ENCODE peak calls at places on chromosomes 6 and 20, in four cellular contexts. B is lung, W is A549, F is kidney. U is an unnamed sample.

GRCh38 chr6:143536866-143537691 is 25.6 kb upstream of the FUCA2 start:
- DNase-seq in B (peak), W (peak), F (peak), U (no peak)

GRCh38 chr6:87702589-87702945 is 534 bp upstream of the AKIRIN2 start:
- DNase-seq in B (no peak), W (no peak), F (no peak), U (no peak)

GRCh38 chr6:89970609-89971337 is 76.5 kb downstream of the GJA10 start:
- DNase-seq in B (no peak), W (peak), F (peak), U (no peak)

GRCh38 chr6:137904822-137905617 is 38.0 kb downstream of the TNFAIP3 start:
- DNase-seq in B (no peak), W (no peak), F (peak), U (no peak)

GRCh38 chr6:106974999-106975698 is 620 bp upstream of the CD24 start:
- DNase-seq in B (peak), W (peak), F (peak), U (no peak)

GRCh38 chr20:10357974-10358373 is 76.0 kb downstream of the MKKS start:
- DNase-seq in B (no peak), W (no peak), F (no peak), U (no peak)

GRCh38 chr6:105384004-105384403 is 18.9 kb downstream of the PREP start:
- DNase-seq in B (no peak), W (no peak), F (no peak), U (no peak)

GRCh38 chr20:49385471-49385870 is 97.0 kb downstream of the KCNB1 start:
- DNase-seq in B (no peak), W (no peak), F (no peak), U (no peak)

GRCh38 chr6:169427856-169428255 is 174.2 kb upstream of the THBS2 start:
- DNase-seq in B (no peak), W (no peak), F (no peak), U (peak)

GRCh38 chr6:38524436-38525145 is 115.1 kb downstream of the BTBD9 start:
- DNase-seq in B (no peak), W (no peak), F (no peak), U (no peak)

DNA sequence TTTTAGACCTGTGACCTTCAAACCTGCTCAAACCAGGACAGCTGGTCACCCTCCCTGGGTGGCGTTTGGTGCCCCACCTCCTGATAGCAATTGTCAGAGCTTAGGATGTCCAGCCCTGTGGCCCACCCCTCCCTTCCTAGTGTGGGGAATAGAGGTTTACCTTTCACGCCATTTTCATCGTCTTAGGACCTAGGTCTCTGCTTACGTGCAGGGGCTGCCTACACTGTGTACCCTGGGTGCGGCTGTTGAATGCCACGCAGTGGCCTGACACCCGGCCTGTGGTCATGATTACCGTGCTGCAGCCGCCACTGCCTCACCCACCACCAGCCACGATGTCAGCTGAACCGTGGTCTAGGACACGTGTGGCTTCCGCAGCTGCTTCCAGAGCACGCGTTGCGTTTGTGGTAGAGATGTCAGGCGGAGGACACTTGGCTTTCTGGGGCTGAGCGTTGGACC is 157.3 kb downstream of the DTNBP1 start:
- DNase-seq in B (no peak), W (no peak), F (peak), U (no peak)
- H3K4me3 ChIP-seq in B (no peak), W (no peak), F (peak), U (peak)

GRCh38 chr6:28710466-28711191 is 184.9 kb downstream of the GPX5 start:
- DNase-seq in B (no peak), W (peak), F (no peak), U (no peak)
- H3K4me3 ChIP-seq in B (no peak), W (peak), F (no peak), U (no peak)

GRCh38 chr6:55820696-55821095 is 54.7 kb downstream of the BMP5 start:
- DNase-seq in B (no peak), W (no peak), F (no peak), U (no peak)
- H3K4me3 ChIP-seq in B (no peak), W (no peak), F (no peak), U (no peak)

DNA sequence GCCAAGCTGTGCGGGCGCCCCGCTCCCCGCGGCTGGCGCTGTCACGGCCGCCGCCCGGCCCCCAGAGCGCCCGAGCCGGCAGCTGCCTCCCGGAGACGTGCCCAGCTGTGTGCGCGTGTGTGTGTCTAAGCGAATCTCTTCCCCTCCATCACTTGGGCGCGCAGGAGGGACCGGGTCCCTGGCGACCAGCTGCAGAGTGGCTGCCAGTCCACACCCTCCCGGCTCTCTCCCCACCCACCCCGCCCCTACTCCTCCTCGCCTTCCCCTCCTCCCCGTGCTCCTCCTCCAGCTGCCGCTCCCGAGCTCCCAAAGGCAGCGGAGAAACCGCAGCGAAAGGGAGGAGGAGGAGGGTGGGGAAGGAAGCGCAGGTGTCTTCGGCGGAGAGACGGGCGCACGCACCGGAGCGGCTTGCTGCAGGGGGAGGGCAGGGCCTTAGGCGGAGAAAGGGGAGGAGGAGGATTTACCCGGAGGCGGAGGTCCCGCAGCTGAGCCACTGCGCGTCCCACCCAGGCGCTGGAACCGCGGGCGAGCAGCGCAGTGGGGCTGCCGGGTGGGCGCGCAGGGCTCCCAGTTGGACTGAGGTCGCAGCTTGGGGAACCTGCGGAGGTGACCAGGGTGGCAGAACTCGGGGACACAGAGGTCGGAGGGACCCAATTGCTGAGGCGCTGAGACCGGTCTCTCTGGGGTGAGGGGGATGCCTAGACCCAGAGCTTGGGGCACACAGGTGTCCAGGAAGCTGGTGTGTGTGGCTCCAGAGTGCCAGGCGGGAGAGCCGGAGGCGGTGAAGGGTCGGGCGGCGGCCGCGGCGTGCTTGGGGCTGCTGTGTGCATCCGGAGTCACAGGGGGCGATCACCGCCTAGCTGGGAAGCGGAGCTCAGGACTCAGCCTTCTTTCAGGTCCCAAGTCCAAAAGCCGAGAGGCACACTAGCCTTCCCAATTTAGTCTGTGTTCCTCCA is at the start of gene HS3ST5:
- DNase-seq in B (no peak), W (peak), F (peak), U (no peak)
- H3K4me3 ChIP-seq in B (peak), W (peak), F (peak), U (peak)

GRCh38 chr6:97280766-97281165 is 2.2 kb downstream of the MMS22L start:
- DNase-seq in B (no peak), W (no peak), F (no peak), U (no peak)
- H3K4me3 ChIP-seq in B (no peak), W (no peak), F (no peak), U (no peak)

DNA sequence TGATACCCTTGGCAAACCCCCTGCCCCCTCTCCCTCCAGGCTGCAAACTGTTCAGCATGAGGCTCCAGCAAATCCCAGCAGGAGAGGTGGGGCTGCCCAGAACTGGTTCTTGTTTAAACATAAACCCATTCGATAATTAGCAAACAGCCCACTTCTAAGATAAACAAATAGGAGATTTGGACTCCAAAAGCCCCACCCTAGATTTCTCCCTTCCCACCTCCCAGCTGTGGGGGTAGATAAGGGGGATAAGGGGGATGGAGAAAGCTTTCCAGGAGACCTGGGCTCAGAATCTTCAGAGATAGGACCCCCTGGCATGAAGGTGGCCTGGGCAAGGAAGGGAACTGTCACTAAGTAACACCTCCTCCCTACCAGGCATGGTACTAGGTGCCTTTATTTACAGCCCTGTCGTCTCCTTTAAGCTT is 4.8 kb downstream of the SDC4 start:
- DNase-seq in B (peak), W (no peak), F (peak), U (no peak)
- H3K4me3 ChIP-seq in B (no peak), W (peak), F (peak), U (no peak)

DNA sequence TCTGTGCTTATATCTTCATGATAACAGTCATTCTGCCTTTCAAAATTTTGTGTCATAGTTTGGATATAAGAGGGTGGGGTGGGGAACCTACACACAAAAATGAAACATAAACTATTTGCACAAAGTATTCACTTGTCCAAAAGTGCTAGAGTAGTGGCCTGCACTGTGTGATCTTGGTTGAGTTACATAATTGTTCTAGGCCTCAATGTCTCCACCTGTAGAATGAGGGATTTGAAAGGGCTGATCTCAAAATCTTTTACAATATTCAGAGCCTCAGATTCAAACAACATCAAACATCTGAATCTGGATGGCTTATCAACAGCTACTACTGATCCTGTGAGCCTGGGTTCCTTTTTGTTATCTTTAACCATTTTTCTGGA is 64.3 kb upstream of the TMEM30A start:
- DNase-seq in B (no peak), W (no peak), F (no peak), U (no peak)
- H3K4me3 ChIP-seq in B (no peak), W (no peak), F (peak), U (peak)

GRCh38 chr20:62918830-62919229 is 7.5 kb downstream of the DIDO1 start:
- DNase-seq in B (no peak), W (no peak), F (no peak), U (no peak)
- H3K4me3 ChIP-seq in B (no peak), W (no peak), F (no peak), U (no peak)

DNA sequence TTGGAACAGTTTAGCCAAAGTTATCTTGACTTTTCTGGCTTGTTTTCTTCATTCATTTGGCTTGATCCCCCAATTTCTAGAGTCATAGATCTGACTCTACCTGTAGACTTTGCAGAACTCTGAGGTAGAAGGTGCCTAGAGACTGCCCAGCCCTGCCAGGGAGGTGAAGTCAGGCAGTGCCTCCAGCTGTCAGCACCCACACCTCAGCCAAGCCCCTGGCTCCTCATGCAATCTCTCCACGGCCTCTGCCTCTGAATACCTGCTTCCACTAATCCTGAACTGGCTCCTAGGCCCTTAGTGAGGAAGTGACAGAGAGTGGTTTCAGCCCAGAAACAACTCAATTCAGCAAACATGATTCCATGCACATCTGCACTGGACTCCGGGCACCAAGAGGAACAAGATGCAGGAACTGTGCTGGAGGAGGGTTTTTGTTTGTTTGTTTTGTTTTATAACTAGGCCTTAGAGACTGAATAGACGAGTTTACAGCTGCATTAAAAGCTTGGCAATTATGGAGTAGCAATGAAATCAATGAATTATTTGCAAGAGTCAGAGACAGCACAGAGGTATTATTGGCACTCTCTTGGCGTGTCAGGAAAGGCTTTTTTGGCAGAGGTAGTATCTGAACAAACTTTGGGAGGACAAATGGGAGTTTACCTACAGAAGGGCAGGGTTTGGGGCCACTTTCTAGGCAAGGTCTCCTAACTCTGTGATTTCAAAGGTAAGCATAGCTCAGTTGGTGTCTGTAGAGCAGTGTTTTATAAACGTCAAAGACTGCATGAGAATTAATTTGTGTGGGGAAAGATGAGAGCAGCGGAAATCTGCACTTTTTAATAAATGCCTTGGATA is 25.2 kb downstream of the TGM3 start:
- DNase-seq in B (no peak), W (no peak), F (no peak), U (no peak)
- H3K4me3 ChIP-seq in B (no peak), W (no peak), F (no peak), U (no peak)

DNA sequence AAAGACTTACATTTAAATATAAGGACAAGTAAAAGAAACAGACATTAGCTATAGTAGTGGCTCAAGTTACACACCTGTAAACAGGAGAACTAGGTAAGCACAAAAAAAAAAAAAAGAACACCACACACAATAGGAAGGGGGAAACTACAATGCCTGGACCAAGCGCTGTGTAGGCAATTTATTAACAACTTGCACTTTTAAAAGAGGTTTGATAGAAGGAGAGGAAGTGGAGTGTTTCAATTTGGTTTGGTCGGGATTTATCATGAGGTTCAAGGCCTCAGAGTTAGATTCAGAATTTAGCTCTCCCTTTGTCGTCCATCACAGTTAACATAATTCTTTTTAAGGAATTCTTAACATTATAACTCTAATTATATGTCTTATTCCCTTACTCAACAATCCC is 1.1 kb upstream of the USP49 start:
- DNase-seq in B (no peak), W (no peak), F (no peak), U (no peak)
- H3K4me3 ChIP-seq in B (no peak), W (peak), F (peak), U (no peak)